ENCODE peak calls at places on chromosomes 1 and 21, in six cellular contexts. O, L, H, C, A and F are unnamed samples.
A peak's percentile ranks its signal among the peaks of the same experiment; 100 is the strongest.

GRCh38 chr1:187744665-187745064 is 915.9 kb downstream of the PLA2G4A start:
- DNase-seq in O (no peak), L (no peak), H (no peak), C (no peak), A (peak; percentile 85), F (no peak)

GRCh38 chr1:225415967-225416745 is 11.7 kb downstream of the LBR start:
- DNase-seq in O (no peak), L (no peak), H (no peak), C (no peak), A (no peak), F (no peak)

GRCh38 chr1:101162300-101162699 is 74.5 kb upstream of the S1PR1 start:
- DNase-seq in O (no peak), L (no peak), H (no peak), C (no peak), A (no peak), F (no peak)

GRCh38 chr1:230158422-230159291 is 91.6 kb downstream of the GALNT2 start:
- DNase-seq in O (no peak), L (no peak), H (peak; percentile 18), C (no peak), A (peak; percentile 63), F (peak; percentile 77)

GRCh38 chr21:42089093-42089631 is 18.0 kb downstream of the UMODL1 start:
- DNase-seq in O (no peak), L (no peak), H (no peak), C (no peak), A (peak; percentile 13), F (no peak)

GRCh38 chr1:215958836-215959235 is 391.7 kb downstream of the KCTD3 start:
- DNase-seq in O (no peak), L (peak; percentile 8), H (no peak), C (no peak), A (no peak), F (no peak)

GRCh38 chr21:38837806-38838461 is 32.2 kb downstream of the ETS2 start:
- DNase-seq in O (no peak), L (no peak), H (no peak), C (no peak), A (no peak), F (no peak)

GRCh38 chr1:223326776-223327175 is 37.2 kb downstream of the SUSD4 start:
- DNase-seq in O (no peak), L (peak; percentile 46), H (no peak), C (no peak), A (no peak), F (peak; percentile 22)

GRCh38 chr1:9653195-9653782 is 1.8 kb downstream of the PIK3CD start:
- DNase-seq in O (peak; percentile 21), L (no peak), H (peak; percentile 55), C (no peak), A (no peak), F (no peak)

GRCh38 chr1:226092955-226093354 is 30.4 kb downstream of the H3-3A start:
- DNase-seq in O (no peak), L (peak; percentile 49), H (no peak), C (no peak), A (no peak), F (no peak)

GRCh38 chr1:36284517-36284916 is 21.7 kb upstream of the SH3D21 start:
- DNase-seq in O (no peak), L (no peak), H (no peak), C (no peak), A (no peak), F (no peak)

GRCh38 chr1:230268371-230269170 is 157.6 kb downstream of the PGBD5 start:
- DNase-seq in O (peak; percentile 81), L (peak; percentile 45), H (no peak), C (peak; percentile 90), A (peak; percentile 26), F (peak; percentile 17)

GRCh38 chr21:32131164-32131563 is 147.7 kb downstream of the MIS18A start:
- DNase-seq in O (no peak), L (no peak), H (no peak), C (peak; percentile 10), A (no peak), F (no peak)

GRCh38 chr1:17485280-17485679 is 45.8 kb upstream of the RCC2 start:
- DNase-seq in O (peak; percentile 9), L (peak; percentile 51), H (peak; percentile 31), C (no peak), A (no peak), F (no peak)

GRCh38 chr1:54593571-54594160 is 29.7 kb downstream of the FAM151A start:
- DNase-seq in O (no peak), L (no peak), H (no peak), C (no peak), A (no peak), F (no peak)

GRCh38 chr1:99652881-99653281 is 7.0 kb downstream of the PALMD start:
- DNase-seq in O (no peak), L (no peak), H (no peak), C (no peak), A (no peak), F (no peak)